ENCODE peak calls at places on chromosome 1, in seven cellular contexts. One of them, this sample, is unnamed.

GRCh38 chr1:31054349-31054748 is 11.2 kb downstream of the PUM1 start:
- ATAC-seq in RWPE2: peak
- ATAC-seq in K562: no peak
- ATAC-seq in activated CD8-positive, alpha-beta T cell treated with anti-CD3 and anti-CD28 coated beads for 36 hours: peak
- ATAC-seq in heart right ventricle: no peak
- ATAC-seq in right cardiac atrium: no peak
- ATAC-seq in left cardiac atrium: no peak
- ATAC-seq in this sample: no peak

GRCh38 chr1:85581138-85581801 is 709 bp downstream of the CCN1 start:
- ATAC-seq in RWPE2: no peak
- ATAC-seq in K562: peak
- ATAC-seq in activated CD8-positive, alpha-beta T cell treated with anti-CD3 and anti-CD28 coated beads for 36 hours: peak
- ATAC-seq in heart right ventricle: peak
- ATAC-seq in right cardiac atrium: peak
- ATAC-seq in left cardiac atrium: peak
- ATAC-seq in this sample: peak

GRCh38 chr1:230550428-230550827 is 91.9 kb upstream of the COG2 start:
- ATAC-seq in RWPE2: peak
- ATAC-seq in K562: no peak
- ATAC-seq in activated CD8-positive, alpha-beta T cell treated with anti-CD3 and anti-CD28 coated beads for 36 hours: no peak
- ATAC-seq in heart right ventricle: no peak
- ATAC-seq in right cardiac atrium: no peak
- ATAC-seq in left cardiac atrium: no peak
- ATAC-seq in this sample: no peak

GRCh38 chr1:168092566-168093355 is 44.0 kb downstream of the GPR161 start:
- ATAC-seq in RWPE2: no peak
- ATAC-seq in K562: peak
- ATAC-seq in activated CD8-positive, alpha-beta T cell treated with anti-CD3 and anti-CD28 coated beads for 36 hours: no peak
- ATAC-seq in heart right ventricle: no peak
- ATAC-seq in right cardiac atrium: no peak
- ATAC-seq in left cardiac atrium: no peak
- ATAC-seq in this sample: no peak

GRCh38 chr1:200708769-200709168 is 29.9 kb upstream of the CAMSAP2 start:
- ATAC-seq in RWPE2: peak
- ATAC-seq in K562: peak
- ATAC-seq in activated CD8-positive, alpha-beta T cell treated with anti-CD3 and anti-CD28 coated beads for 36 hours: no peak
- ATAC-seq in heart right ventricle: no peak
- ATAC-seq in right cardiac atrium: no peak
- ATAC-seq in left cardiac atrium: no peak
- ATAC-seq in this sample: no peak

GRCh38 chr1:207009945-207010344 is 22.6 kb downstream of the C1orf116 start:
- ATAC-seq in RWPE2: no peak
- ATAC-seq in K562: no peak
- ATAC-seq in activated CD8-positive, alpha-beta T cell treated with anti-CD3 and anti-CD28 coated beads for 36 hours: no peak
- ATAC-seq in heart right ventricle: no peak
- ATAC-seq in right cardiac atrium: no peak
- ATAC-seq in left cardiac atrium: no peak
- ATAC-seq in this sample: no peak

GRCh38 chr1:224669400-224669799 is 53.3 kb downstream of the CNIH3 start:
- ATAC-seq in RWPE2: no peak
- ATAC-seq in K562: no peak
- ATAC-seq in activated CD8-positive, alpha-beta T cell treated with anti-CD3 and anti-CD28 coated beads for 36 hours: no peak
- ATAC-seq in heart right ventricle: no peak
- ATAC-seq in right cardiac atrium: no peak
- ATAC-seq in left cardiac atrium: no peak
- ATAC-seq in this sample: no peak

GRCh38 chr1:183185941-183186490 is at the start of gene LAMC2:
- ATAC-seq in RWPE2: peak
- ATAC-seq in K562: peak
- ATAC-seq in activated CD8-positive, alpha-beta T cell treated with anti-CD3 and anti-CD28 coated beads for 36 hours: peak
- ATAC-seq in heart right ventricle: peak
- ATAC-seq in right cardiac atrium: peak
- ATAC-seq in left cardiac atrium: peak
- ATAC-seq in this sample: peak

GRCh38 chr1:100456880-100457279 is 81.1 kb upstream of the GPR88 start:
- ATAC-seq in RWPE2: no peak
- ATAC-seq in K562: no peak
- ATAC-seq in activated CD8-positive, alpha-beta T cell treated with anti-CD3 and anti-CD28 coated beads for 36 hours: no peak
- ATAC-seq in heart right ventricle: no peak
- ATAC-seq in right cardiac atrium: no peak
- ATAC-seq in left cardiac atrium: no peak
- ATAC-seq in this sample: no peak

GRCh38 chr1:41672641-41673313 is 188.3 kb upstream of the EDN2 start:
- ATAC-seq in RWPE2: peak
- ATAC-seq in K562: no peak
- ATAC-seq in activated CD8-positive, alpha-beta T cell treated with anti-CD3 and anti-CD28 coated beads for 36 hours: no peak
- ATAC-seq in heart right ventricle: no peak
- ATAC-seq in right cardiac atrium: no peak
- ATAC-seq in left cardiac atrium: no peak
- ATAC-seq in this sample: no peak

GRCh38 chr1:233253231-233254038 is 42.1 kb downstream of the PCNX2 start:
- ATAC-seq in RWPE2: no peak
- ATAC-seq in K562: no peak
- ATAC-seq in activated CD8-positive, alpha-beta T cell treated with anti-CD3 and anti-CD28 coated beads for 36 hours: no peak
- ATAC-seq in heart right ventricle: no peak
- ATAC-seq in right cardiac atrium: no peak
- ATAC-seq in left cardiac atrium: no peak
- ATAC-seq in this sample: no peak

GRCh38 chr1:246497331-246497915 is 9.7 kb downstream of the SMYD3 start:
- ATAC-seq in RWPE2: no peak
- ATAC-seq in K562: peak
- ATAC-seq in activated CD8-positive, alpha-beta T cell treated with anti-CD3 and anti-CD28 coated beads for 36 hours: peak
- ATAC-seq in heart right ventricle: no peak
- ATAC-seq in right cardiac atrium: no peak
- ATAC-seq in left cardiac atrium: no peak
- ATAC-seq in this sample: no peak

GRCh38 chr1:40270152-40270834 is 12.3 kb downstream of the ZMPSTE24 start:
- ATAC-seq in RWPE2: no peak
- ATAC-seq in K562: no peak
- ATAC-seq in activated CD8-positive, alpha-beta T cell treated with anti-CD3 and anti-CD28 coated beads for 36 hours: peak
- ATAC-seq in heart right ventricle: no peak
- ATAC-seq in right cardiac atrium: no peak
- ATAC-seq in left cardiac atrium: no peak
- ATAC-seq in this sample: no peak

GRCh38 chr1:158716335-158716734 is 4.2 kb downstream of the OR6K3 start:
- ATAC-seq in RWPE2: no peak
- ATAC-seq in K562: no peak
- ATAC-seq in activated CD8-positive, alpha-beta T cell treated with anti-CD3 and anti-CD28 coated beads for 36 hours: peak
- ATAC-seq in heart right ventricle: no peak
- ATAC-seq in right cardiac atrium: no peak
- ATAC-seq in left cardiac atrium: no peak
- ATAC-seq in this sample: no peak

GRCh38 chr1:58363639-58364038 is 182.9 kb downstream of the OMA1 start:
- ATAC-seq in RWPE2: no peak
- ATAC-seq in K562: no peak
- ATAC-seq in activated CD8-positive, alpha-beta T cell treated with anti-CD3 and anti-CD28 coated beads for 36 hours: no peak
- ATAC-seq in heart right ventricle: no peak
- ATAC-seq in right cardiac atrium: no peak
- ATAC-seq in left cardiac atrium: no peak
- ATAC-seq in this sample: no peak

GRCh38 chr1:43799656-43800629 is 92.6 kb downstream of the ST3GAL3 start:
- ATAC-seq in RWPE2: no peak
- ATAC-seq in K562: peak
- ATAC-seq in activated CD8-positive, alpha-beta T cell treated with anti-CD3 and anti-CD28 coated beads for 36 hours: peak
- ATAC-seq in heart right ventricle: no peak
- ATAC-seq in right cardiac atrium: no peak
- ATAC-seq in left cardiac atrium: no peak
- ATAC-seq in this sample: no peak

GRCh38 chr1:160251006-160251405 is 11.3 kb downstream of the DCAF8 start:
- ATAC-seq in RWPE2: no peak
- ATAC-seq in K562: no peak
- ATAC-seq in activated CD8-positive, alpha-beta T cell treated with anti-CD3 and anti-CD28 coated beads for 36 hours: no peak
- ATAC-seq in heart right ventricle: peak
- ATAC-seq in right cardiac atrium: peak
- ATAC-seq in left cardiac atrium: no peak
- ATAC-seq in this sample: no peak

GRCh38 chr1:232381676-232382075 is 248.3 kb downstream of the SIPA1L2 start:
- ATAC-seq in RWPE2: no peak
- ATAC-seq in K562: no peak
- ATAC-seq in activated CD8-positive, alpha-beta T cell treated with anti-CD3 and anti-CD28 coated beads for 36 hours: no peak
- ATAC-seq in heart right ventricle: no peak
- ATAC-seq in right cardiac atrium: no peak
- ATAC-seq in left cardiac atrium: no peak
- ATAC-seq in this sample: no peak

GRCh38 chr1:204746838-204747442 is 61.4 kb upstream of the LRRN2 start:
- ATAC-seq in RWPE2: peak
- ATAC-seq in K562: peak
- ATAC-seq in activated CD8-positive, alpha-beta T cell treated with anti-CD3 and anti-CD28 coated beads for 36 hours: peak
- ATAC-seq in heart right ventricle: no peak
- ATAC-seq in right cardiac atrium: no peak
- ATAC-seq in left cardiac atrium: no peak
- ATAC-seq in this sample: no peak

GRCh38 chr1:17347769-17348592 is 24.0 kb upstream of the PADI6 start:
- ATAC-seq in RWPE2: peak
- ATAC-seq in K562: peak
- ATAC-seq in activated CD8-positive, alpha-beta T cell treated with anti-CD3 and anti-CD28 coated beads for 36 hours: no peak
- ATAC-seq in heart right ventricle: peak
- ATAC-seq in right cardiac atrium: no peak
- ATAC-seq in left cardiac atrium: no peak
- ATAC-seq in this sample: no peak

GRCh38 chr1:194295690-194296089 is 1109.3 kb upstream of the B3GALT2 start:
- ATAC-seq in RWPE2: peak
- ATAC-seq in K562: peak
- ATAC-seq in activated CD8-positive, alpha-beta T cell treated with anti-CD3 and anti-CD28 coated beads for 36 hours: peak
- ATAC-seq in heart right ventricle: no peak
- ATAC-seq in right cardiac atrium: peak
- ATAC-seq in left cardiac atrium: no peak
- ATAC-seq in this sample: peak

GRCh38 chr1:7506677-7507619 is 264.1 kb upstream of the VAMP3 start:
- ATAC-seq in RWPE2: no peak
- ATAC-seq in K562: no peak
- ATAC-seq in activated CD8-positive, alpha-beta T cell treated with anti-CD3 and anti-CD28 coated beads for 36 hours: no peak
- ATAC-seq in heart right ventricle: no peak
- ATAC-seq in right cardiac atrium: no peak
- ATAC-seq in left cardiac atrium: no peak
- ATAC-seq in this sample: no peak

GRCh38 chr1:51303751-51304196 is 26.6 kb downstream of the TTC39A start:
- ATAC-seq in RWPE2: no peak
- ATAC-seq in K562: peak
- ATAC-seq in activated CD8-positive, alpha-beta T cell treated with anti-CD3 and anti-CD28 coated beads for 36 hours: peak
- ATAC-seq in heart right ventricle: peak
- ATAC-seq in right cardiac atrium: no peak
- ATAC-seq in left cardiac atrium: no peak
- ATAC-seq in this sample: no peak

GRCh38 chr1:86154581-86155060 is 2.0 kb downstream of the COL24A1 start:
- ATAC-seq in RWPE2: no peak
- ATAC-seq in K562: no peak
- ATAC-seq in activated CD8-positive, alpha-beta T cell treated with anti-CD3 and anti-CD28 coated beads for 36 hours: no peak
- ATAC-seq in heart right ventricle: no peak
- ATAC-seq in right cardiac atrium: peak
- ATAC-seq in left cardiac atrium: peak
- ATAC-seq in this sample: no peak

GRCh38 chr1:46173361-46173856 is 1.5 kb upstream of the TSPAN1 start:
- ATAC-seq in RWPE2: no peak
- ATAC-seq in K562: peak
- ATAC-seq in activated CD8-positive, alpha-beta T cell treated with anti-CD3 and anti-CD28 coated beads for 36 hours: no peak
- ATAC-seq in heart right ventricle: no peak
- ATAC-seq in right cardiac atrium: no peak
- ATAC-seq in left cardiac atrium: peak
- ATAC-seq in this sample: no peak

GRCh38 chr1:165564561-165564960 is 20.8 kb downstream of the LRRC52 start:
- ATAC-seq in RWPE2: no peak
- ATAC-seq in K562: no peak
- ATAC-seq in activated CD8-positive, alpha-beta T cell treated with anti-CD3 and anti-CD28 coated beads for 36 hours: no peak
- ATAC-seq in heart right ventricle: no peak
- ATAC-seq in right cardiac atrium: peak
- ATAC-seq in left cardiac atrium: peak
- ATAC-seq in this sample: no peak

This sample was measured in gastroesophageal sphincter.